ENCODE peak calls at places on chromosomes 12 and 14, in ten cellular contexts. Z is Right ventricle myocardium superior; N is NCI-H510A; R is Calu3; A is GM23248; V is M059J; K is progenitor cell of endocrine pancreas; P is ACHN; C is G401; X is stimulated activated CD4-positive, alpha-beta T cell treated with anti-CD3 and anti-CD28 coated beads, Interleukin-1b, Interleukin-23, amount 100 ng/mL, for 48 hours. E is an unnamed sample.
A peak's percentile ranks its signal among the peaks of the same experiment; 100 is the strongest.

GRCh38 chr12:128521981-128522380 is 255.0 kb downstream of the TMEM132C start:
- DNase-seq in Z (no peak), N (no peak), R (no peak), A (no peak), V (no peak), K (no peak), P (no peak), C (peak; percentile 79), X (no peak), E (no peak)

GRCh38 chr14:96362071-96362964 is 823 bp downstream of the ATG2B start:
- DNase-seq in Z (no peak), N (peak; percentile 57), R (peak; percentile 43), A (peak; percentile 71), V (peak; percentile 41), K (no peak), P (peak; percentile 50), C (peak; percentile 46), X (peak; percentile 48), E (peak; percentile 21)

GRCh38 chr14:70152704-70153103 is 36.0 kb downstream of the SLC8A3 start:
- DNase-seq in Z (no peak), N (no peak), R (no peak), A (no peak), V (no peak), K (no peak), P (no peak), C (no peak), X (no peak), E (no peak)

GRCh38 chr12:27651201-27651600 is 45.0 kb upstream of the REP15 start:
- DNase-seq in Z (no peak), N (no peak), R (no peak), A (peak; percentile 19), V (peak; percentile 51), K (no peak), P (no peak), C (no peak), X (no peak), E (no peak)

GRCh38 chr12:65673732-65674131 is 150.6 kb upstream of the HMGA2 start:
- DNase-seq in Z (no peak), N (no peak), R (no peak), A (peak; percentile 48), V (peak; percentile 44), K (no peak), P (peak; percentile 60), C (no peak), X (no peak), E (peak; percentile 16)

GRCh38 chr14:68589447-68590232 is 203.2 kb downstream of the ZFP36L1 start:
- DNase-seq in Z (peak; percentile 80), N (no peak), R (no peak), A (peak; percentile 80), V (no peak), K (no peak), P (no peak), C (no peak), X (no peak), E (peak; percentile 79)

GRCh38 chr12:66724616-66725015 is 45.7 kb upstream of the GRIP1 start:
- DNase-seq in Z (peak; percentile 5), N (no peak), R (no peak), A (no peak), V (peak; percentile 23), K (no peak), P (no peak), C (no peak), X (no peak), E (no peak)

GRCh38 chr14:99260652-99261551 is 11.1 kb downstream of the BCL11B start:
- DNase-seq in Z (no peak), N (no peak), R (no peak), A (no peak), V (no peak), K (no peak), P (no peak), C (no peak), X (no peak), E (no peak)

GRCh38 chr12:122203301-122203967 is at the start of gene B3GNT4:
- DNase-seq in Z (peak; percentile 72), N (peak; percentile 65), R (peak; percentile 78), A (peak; percentile 76), V (peak; percentile 46), K (peak; percentile 42), P (peak; percentile 77), C (peak; percentile 80), X (peak; percentile 59), E (peak; percentile 90)

GRCh38 chr12:93387780-93388179 is 10.1 kb downstream of the NUDT4 start:
- DNase-seq in Z (no peak), N (no peak), R (no peak), A (peak; percentile 83), V (peak; percentile 73), K (no peak), P (no peak), C (no peak), X (peak; percentile 83), E (peak; percentile 68)

GRCh38 chr14:74843653-74844052 is 32.3 kb downstream of the PROX2 start:
- DNase-seq in Z (no peak), N (no peak), R (no peak), A (peak; percentile 74), V (no peak), K (no peak), P (no peak), C (no peak), X (no peak), E (peak; percentile 76)

GRCh38 chr12:4214912-4215861 is 58.4 kb upstream of the CCND2 start:
- DNase-seq in Z (peak; percentile 86), N (no peak), R (no peak), A (no peak), V (peak; percentile 9), K (peak; percentile 8), P (no peak), C (peak; percentile 1), X (peak; percentile 57), E (no peak)

GRCh38 chr14:80930836-80931389 is 10.6 kb downstream of the CEP128 start:
- DNase-seq in Z (no peak), N (no peak), R (no peak), A (peak; percentile 92), V (peak; percentile 87), K (no peak), P (peak; percentile 90), C (no peak), X (peak; percentile 75), E (peak; percentile 53)

GRCh38 chr14:104795781-104796681 is 483 bp upstream of the AKT1 start:
- DNase-seq in Z (peak; percentile 76), N (no peak), R (peak; percentile 70), A (peak; percentile 73), V (peak; percentile 22), K (no peak), P (peak; percentile 49), C (no peak), X (no peak), E (peak; percentile 94)

GRCh38 chr12:58503731-58504520 is 416.4 kb downstream of the LRIG3 start:
- DNase-seq in Z (no peak), N (no peak), R (no peak), A (peak; percentile 29), V (peak; percentile 68), K (no peak), P (no peak), C (no peak), X (no peak), E (no peak)

GRCh38 chr12:5220835-5221234 is 177.2 kb downstream of the KCNA5 start:
- DNase-seq in Z (no peak), N (no peak), R (no peak), A (no peak), V (peak; percentile 73), K (no peak), P (no peak), C (no peak), X (peak; percentile 54), E (no peak)

GRCh38 chr12:84131076-84131475 is 781.5 kb downstream of the SLC6A15 start:
- DNase-seq in Z (no peak), N (no peak), R (no peak), A (peak; percentile 86), V (no peak), K (no peak), P (no peak), C (no peak), X (no peak), E (peak; percentile 9)

GRCh38 chr12:27424631-27425230 is 21.8 kb upstream of the SMCO2 start:
- DNase-seq in Z (no peak), N (no peak), R (peak; percentile 8), A (peak; percentile 81), V (peak; percentile 53), K (no peak), P (peak; percentile 80), C (peak; percentile 28), X (no peak), E (peak; percentile 76)

GRCh38 chr14:43595373-43595772 is 911.7 kb downstream of the FSCB start:
- DNase-seq in Z (no peak), N (no peak), R (no peak), A (no peak), V (no peak), K (no peak), P (no peak), C (no peak), X (no peak), E (no peak)

GRCh38 chr14:92254786-92255185 is 68.2 kb upstream of the SLC24A4 start:
- DNase-seq in Z (peak; percentile 84), N (no peak), R (no peak), A (peak; percentile 73), V (no peak), K (no peak), P (peak; percentile 32), C (peak; percentile 86), X (no peak), E (peak; percentile 84)

GRCh38 chr14:70601162-70601561 is 707 bp upstream of the MED6 start:
- DNase-seq in Z (no peak), N (no peak), R (no peak), A (peak; percentile 66), V (peak; percentile 23), K (no peak), P (peak; percentile 42), C (no peak), X (no peak), E (peak; percentile 32)

GRCh38 chr14:26730929-26731618 is 133.2 kb upstream of the NOVA1 start:
- DNase-seq in Z (no peak), N (no peak), R (no peak), A (peak; percentile 30), V (no peak), K (peak; percentile 8), P (peak; percentile 27), C (no peak), X (no peak), E (peak; percentile 9)

GRCh38 chr12:113322353-113322752 is 12.6 kb downstream of the SLC8B1 start:
- DNase-seq in Z (no peak), N (no peak), R (no peak), A (peak; percentile 83), V (peak; percentile 73), K (no peak), P (no peak), C (no peak), X (no peak), E (peak; percentile 61)

GRCh38 chr14:60313093-60313492 is 64.1 kb downstream of the PPM1A start:
- DNase-seq in Z (no peak), N (no peak), R (no peak), A (no peak), V (no peak), K (no peak), P (no peak), C (no peak), X (no peak), E (no peak)

GRCh38 chr14:20998674-20999366 is at the start of gene SLC39A2:
- DNase-seq in Z (peak; percentile 75), N (no peak), R (peak; percentile 31), A (peak; percentile 91), V (peak; percentile 59), K (no peak), P (peak; percentile 69), C (no peak), X (no peak), E (peak; percentile 89)

GRCh38 chr12:81128930-81129554 is 51.2 kb downstream of the ACSS3 start:
- DNase-seq in Z (no peak), N (peak; percentile 28), R (peak; percentile 34), A (peak; percentile 60), V (peak; percentile 37), K (no peak), P (peak; percentile 70), C (peak; percentile 40), X (no peak), E (peak; percentile 60)

GRCh38 chr14:75222208-75222701 is 45.8 kb upstream of the TMED10 start:
- DNase-seq in Z (peak; percentile 50), N (no peak), R (peak; percentile 40), A (peak; percentile 96), V (peak; percentile 83), K (no peak), P (no peak), C (peak; percentile 14), X (no peak), E (peak; percentile 83)

GRCh38 chr12:295132-295531 is 32.5 kb upstream of the SLC6A13 start:
- DNase-seq in Z (no peak), N (no peak), R (no peak), A (no peak), V (no peak), K (no peak), P (no peak), C (no peak), X (no peak), E (no peak)